ENCODE peak calls at places on chromosomes 4 and X, in eight cellular contexts. One of them, this sample, is unnamed.

GRCh38 chr4:602559-602942 is 22.8 kb upstream of the PDE6B start:
- DNase-seq in cardiac muscle cell: peak
- DNase-seq in PC-3: peak
- DNase-seq in left ventricle myocardium inferior: no peak
- DNase-seq in CD8-positive, alpha-beta T cell: peak
- DNase-seq in fibroblast of mammary gland: peak
- DNase-seq in AG09309: no peak
- DNase-seq in body of pancreas: peak
- DNase-seq in this sample: peak

GRCh38 chr4:148273501-148273986 is 168.7 kb downstream of the NR3C2 start:
- DNase-seq in cardiac muscle cell: no peak
- DNase-seq in PC-3: no peak
- DNase-seq in left ventricle myocardium inferior: peak
- DNase-seq in CD8-positive, alpha-beta T cell: no peak
- DNase-seq in fibroblast of mammary gland: no peak
- DNase-seq in AG09309: no peak
- DNase-seq in body of pancreas: peak
- DNase-seq in this sample: no peak

GRCh38 chr4:88807499-88807898 is 109.9 kb upstream of the NAP1L5 start:
- DNase-seq in cardiac muscle cell: no peak
- DNase-seq in PC-3: no peak
- DNase-seq in left ventricle myocardium inferior: no peak
- DNase-seq in CD8-positive, alpha-beta T cell: no peak
- DNase-seq in fibroblast of mammary gland: no peak
- DNase-seq in AG09309: no peak
- DNase-seq in body of pancreas: no peak
- DNase-seq in this sample: no peak

GRCh38 chr4:26256016-26256415 is 64.8 kb upstream of the RBPJ start:
- DNase-seq in cardiac muscle cell: no peak
- DNase-seq in PC-3: peak
- DNase-seq in left ventricle myocardium inferior: no peak
- DNase-seq in CD8-positive, alpha-beta T cell: no peak
- DNase-seq in fibroblast of mammary gland: peak
- DNase-seq in AG09309: no peak
- DNase-seq in body of pancreas: no peak
- DNase-seq in this sample: no peak

GRCh38 chrX:13220916-13221315 is 98.9 kb downstream of the ATXN3L start:
- DNase-seq in cardiac muscle cell: peak
- DNase-seq in PC-3: peak
- DNase-seq in left ventricle myocardium inferior: no peak
- DNase-seq in CD8-positive, alpha-beta T cell: no peak
- DNase-seq in fibroblast of mammary gland: peak
- DNase-seq in AG09309: peak
- DNase-seq in body of pancreas: no peak
- DNase-seq in this sample: peak

GRCh38 chr4:42348692-42349091 is 48.6 kb upstream of the SHISA3 start:
- DNase-seq in cardiac muscle cell: no peak
- DNase-seq in PC-3: no peak
- DNase-seq in left ventricle myocardium inferior: no peak
- DNase-seq in CD8-positive, alpha-beta T cell: no peak
- DNase-seq in fibroblast of mammary gland: peak
- DNase-seq in AG09309: no peak
- DNase-seq in body of pancreas: no peak
- DNase-seq in this sample: no peak

GRCh38 chr4:18322111-18322510 is 300.6 kb upstream of the LCORL start:
- DNase-seq in cardiac muscle cell: no peak
- DNase-seq in PC-3: no peak
- DNase-seq in left ventricle myocardium inferior: no peak
- DNase-seq in CD8-positive, alpha-beta T cell: no peak
- DNase-seq in fibroblast of mammary gland: no peak
- DNase-seq in AG09309: no peak
- DNase-seq in body of pancreas: no peak
- DNase-seq in this sample: no peak

GRCh38 chrX:150504399-150505186 is 63.8 kb upstream of the MTM1 start:
- DNase-seq in cardiac muscle cell: no peak
- DNase-seq in PC-3: peak
- DNase-seq in left ventricle myocardium inferior: no peak
- DNase-seq in CD8-positive, alpha-beta T cell: no peak
- DNase-seq in fibroblast of mammary gland: peak
- DNase-seq in AG09309: no peak
- DNase-seq in body of pancreas: no peak
- DNase-seq in this sample: peak

GRCh38 chrX:77014655-77015377 is 432.4 kb upstream of the FGF16 start:
- DNase-seq in cardiac muscle cell: no peak
- DNase-seq in PC-3: no peak
- DNase-seq in left ventricle myocardium inferior: no peak
- DNase-seq in CD8-positive, alpha-beta T cell: no peak
- DNase-seq in fibroblast of mammary gland: no peak
- DNase-seq in AG09309: no peak
- DNase-seq in body of pancreas: no peak
- DNase-seq in this sample: no peak

GRCh38 chrX:150899191-150899757 is 806 bp upstream of the CD99L2 start:
- DNase-seq in cardiac muscle cell: peak
- DNase-seq in PC-3: peak
- DNase-seq in left ventricle myocardium inferior: peak
- DNase-seq in CD8-positive, alpha-beta T cell: peak
- DNase-seq in fibroblast of mammary gland: peak
- DNase-seq in AG09309: no peak
- DNase-seq in body of pancreas: peak
- DNase-seq in this sample: peak

GRCh38 chr4:95701500-95701899 is 138.4 kb upstream of the PDHA2 start:
- DNase-seq in cardiac muscle cell: peak
- DNase-seq in PC-3: peak
- DNase-seq in left ventricle myocardium inferior: no peak
- DNase-seq in CD8-positive, alpha-beta T cell: no peak
- DNase-seq in fibroblast of mammary gland: peak
- DNase-seq in AG09309: no peak
- DNase-seq in body of pancreas: no peak
- DNase-seq in this sample: peak

GRCh38 chr4:170014359-170015008 is 11.7 kb downstream of the MFAP3L start:
- DNase-seq in cardiac muscle cell: no peak
- DNase-seq in PC-3: no peak
- DNase-seq in left ventricle myocardium inferior: no peak
- DNase-seq in CD8-positive, alpha-beta T cell: no peak
- DNase-seq in fibroblast of mammary gland: peak
- DNase-seq in AG09309: no peak
- DNase-seq in body of pancreas: no peak
- DNase-seq in this sample: no peak

GRCh38 chr4:76658231-76659102 is 223.4 kb downstream of the SHROOM3 start:
- DNase-seq in cardiac muscle cell: peak
- DNase-seq in PC-3: peak
- DNase-seq in left ventricle myocardium inferior: no peak
- DNase-seq in CD8-positive, alpha-beta T cell: no peak
- DNase-seq in fibroblast of mammary gland: peak
- DNase-seq in AG09309: peak
- DNase-seq in body of pancreas: no peak
- DNase-seq in this sample: peak

GRCh38 chr4:6972911-6973310 is 63.3 kb downstream of the TBC1D14 start:
- DNase-seq in cardiac muscle cell: no peak
- DNase-seq in PC-3: no peak
- DNase-seq in left ventricle myocardium inferior: no peak
- DNase-seq in CD8-positive, alpha-beta T cell: no peak
- DNase-seq in fibroblast of mammary gland: no peak
- DNase-seq in AG09309: no peak
- DNase-seq in body of pancreas: no peak
- DNase-seq in this sample: no peak

DNA sequence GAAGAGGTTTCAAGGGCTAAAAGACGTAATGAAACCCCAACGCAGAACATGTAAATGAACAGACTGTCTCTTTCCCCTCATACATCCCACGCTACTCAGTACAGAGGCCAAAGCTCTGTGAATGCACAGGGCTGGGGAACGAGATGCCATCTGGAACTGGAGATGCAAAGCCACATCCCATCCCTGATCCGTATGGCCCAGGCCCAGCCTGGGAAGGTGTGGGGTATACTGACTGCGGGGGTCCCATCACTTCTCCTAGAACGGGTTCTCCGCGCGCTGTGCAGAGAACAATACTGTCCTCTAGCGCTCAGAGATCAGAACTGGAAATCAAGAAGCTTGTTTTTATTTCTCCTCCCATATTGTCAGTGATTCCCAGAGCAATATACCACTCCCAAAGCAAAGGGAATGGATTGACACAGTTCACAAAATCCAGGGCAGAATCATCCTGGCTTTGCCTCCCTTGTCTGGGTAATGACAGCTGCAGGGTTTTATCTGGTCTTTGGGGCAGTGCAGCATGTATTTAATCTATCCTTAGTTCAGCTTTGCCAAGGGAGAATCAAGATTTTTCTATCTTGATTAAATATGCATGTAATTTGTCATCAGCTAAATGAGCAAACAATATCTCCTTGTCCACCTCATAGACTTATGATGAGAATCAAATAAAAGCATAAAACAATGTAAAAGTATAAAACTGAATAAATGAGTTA is 47.3 kb upstream of the TLR3 start:
- DNase-seq in cardiac muscle cell: peak
- DNase-seq in PC-3: peak
- DNase-seq in left ventricle myocardium inferior: no peak
- DNase-seq in CD8-positive, alpha-beta T cell: no peak
- DNase-seq in fibroblast of mammary gland: peak
- DNase-seq in AG09309: no peak
- DNase-seq in body of pancreas: peak
- DNase-seq in this sample: peak
- H3K4me3 ChIP-seq in cardiac muscle cell: no peak
- H3K4me3 ChIP-seq in PC-3: no peak
- H3K4me3 ChIP-seq in left ventricle myocardium inferior: peak
- H3K4me3 ChIP-seq in CD8-positive, alpha-beta T cell: no peak
- H3K4me3 ChIP-seq in fibroblast of mammary gland: no peak
- H3K4me3 ChIP-seq in AG09309: no peak
- H3K4me3 ChIP-seq in body of pancreas: no peak
- H3K4me3 ChIP-seq in this sample: no peak

GRCh38 chr4:139857977-139858376 is 192.4 kb downstream of the MGST2 start:
- DNase-seq in cardiac muscle cell: no peak
- DNase-seq in PC-3: no peak
- DNase-seq in left ventricle myocardium inferior: no peak
- DNase-seq in CD8-positive, alpha-beta T cell: no peak
- DNase-seq in fibroblast of mammary gland: no peak
- DNase-seq in AG09309: no peak
- DNase-seq in body of pancreas: no peak
- DNase-seq in this sample: no peak
- TF ChIP-seq CTCF in cardiac muscle cell: no peak
- TF ChIP-seq CTCF in PC-3: no peak
- TF ChIP-seq CTCF in left ventricle myocardium inferior: no peak
- TF ChIP-seq CTCF in CD8-positive, alpha-beta T cell: no peak
- TF ChIP-seq CTCF in fibroblast of mammary gland: no peak
- TF ChIP-seq CTCF in AG09309: no peak
- TF ChIP-seq CTCF in body of pancreas: no peak
- TF ChIP-seq CTCF in this sample: no peak

GRCh38 chr4:25172964-25173917 is 13.0 kb upstream of the SEPSECS start:
- DNase-seq in cardiac muscle cell: peak
- DNase-seq in PC-3: peak
- DNase-seq in left ventricle myocardium inferior: no peak
- DNase-seq in CD8-positive, alpha-beta T cell: no peak
- DNase-seq in fibroblast of mammary gland: peak
- DNase-seq in AG09309: peak
- DNase-seq in body of pancreas: no peak
- DNase-seq in this sample: peak
- H3K4me3 ChIP-seq in cardiac muscle cell: no peak
- H3K4me3 ChIP-seq in PC-3: peak
- H3K4me3 ChIP-seq in left ventricle myocardium inferior: peak
- H3K4me3 ChIP-seq in CD8-positive, alpha-beta T cell: no peak
- H3K4me3 ChIP-seq in fibroblast of mammary gland: no peak
- H3K4me3 ChIP-seq in AG09309: no peak
- H3K4me3 ChIP-seq in body of pancreas: no peak
- H3K4me3 ChIP-seq in this sample: no peak

GRCh38 chrX:120090208-120090607 is 12.7 kb upstream of the RHOXF2B start:
- DNase-seq in cardiac muscle cell: no peak
- DNase-seq in PC-3: no peak
- DNase-seq in left ventricle myocardium inferior: no peak
- DNase-seq in CD8-positive, alpha-beta T cell: no peak
- DNase-seq in fibroblast of mammary gland: no peak
- DNase-seq in AG09309: no peak
- DNase-seq in body of pancreas: no peak
- DNase-seq in this sample: no peak
- TF ChIP-seq CTCF in cardiac muscle cell: no peak
- TF ChIP-seq CTCF in PC-3: peak
- TF ChIP-seq CTCF in left ventricle myocardium inferior: no peak
- TF ChIP-seq CTCF in CD8-positive, alpha-beta T cell: no peak
- TF ChIP-seq CTCF in fibroblast of mammary gland: no peak
- TF ChIP-seq CTCF in AG09309: no peak
- TF ChIP-seq CTCF in body of pancreas: no peak
- TF ChIP-seq CTCF in this sample: peak

GRCh38 chr4:80909938-80910337 is 120.6 kb upstream of the BMP3 start:
- DNase-seq in cardiac muscle cell: no peak
- DNase-seq in PC-3: no peak
- DNase-seq in left ventricle myocardium inferior: no peak
- DNase-seq in CD8-positive, alpha-beta T cell: no peak
- DNase-seq in fibroblast of mammary gland: no peak
- DNase-seq in AG09309: no peak
- DNase-seq in body of pancreas: no peak
- DNase-seq in this sample: no peak
- H3K4me3 ChIP-seq in cardiac muscle cell: no peak
- H3K4me3 ChIP-seq in PC-3: no peak
- H3K4me3 ChIP-seq in left ventricle myocardium inferior: no peak
- H3K4me3 ChIP-seq in CD8-positive, alpha-beta T cell: no peak
- H3K4me3 ChIP-seq in fibroblast of mammary gland: no peak
- H3K4me3 ChIP-seq in AG09309: no peak
- H3K4me3 ChIP-seq in body of pancreas: no peak
- H3K4me3 ChIP-seq in this sample: no peak

GRCh38 chrX:54043084-54043483 is 1.2 kb downstream of the PHF8 start:
- DNase-seq in cardiac muscle cell: no peak
- DNase-seq in PC-3: peak
- DNase-seq in left ventricle myocardium inferior: no peak
- DNase-seq in CD8-positive, alpha-beta T cell: no peak
- DNase-seq in fibroblast of mammary gland: no peak
- DNase-seq in AG09309: no peak
- DNase-seq in body of pancreas: no peak
- DNase-seq in this sample: no peak

GRCh38 chrX:54044877-54045328 is 630 bp upstream of the PHF8 start:
- DNase-seq in cardiac muscle cell: no peak
- DNase-seq in PC-3: peak
- DNase-seq in left ventricle myocardium inferior: no peak
- DNase-seq in CD8-positive, alpha-beta T cell: no peak
- DNase-seq in fibroblast of mammary gland: no peak
- DNase-seq in AG09309: no peak
- DNase-seq in body of pancreas: no peak
- DNase-seq in this sample: no peak

GRCh38 chrX:54044126-54044876 is at the start of gene PHF8:
- DNase-seq in cardiac muscle cell: peak
- DNase-seq in PC-3: peak
- DNase-seq in left ventricle myocardium inferior: peak
- DNase-seq in CD8-positive, alpha-beta T cell: peak
- DNase-seq in fibroblast of mammary gland: peak
- DNase-seq in AG09309: peak
- DNase-seq in body of pancreas: peak
- DNase-seq in this sample: peak

GRCh38 chrX:54042609-54043010 is 1.7 kb downstream of the PHF8 start:
- DNase-seq in cardiac muscle cell: peak
- DNase-seq in PC-3: peak
- DNase-seq in left ventricle myocardium inferior: peak
- DNase-seq in CD8-positive, alpha-beta T cell: peak
- DNase-seq in fibroblast of mammary gland: peak
- DNase-seq in AG09309: peak
- DNase-seq in body of pancreas: peak
- DNase-seq in this sample: peak

GRCh38 chrX:54043696-54044125 is 562 bp downstream of the PHF8 start:
- DNase-seq in cardiac muscle cell: no peak
- DNase-seq in PC-3: peak
- DNase-seq in left ventricle myocardium inferior: peak
- DNase-seq in CD8-positive, alpha-beta T cell: peak
- DNase-seq in fibroblast of mammary gland: peak
- DNase-seq in AG09309: no peak
- DNase-seq in body of pancreas: peak
- DNase-seq in this sample: peak
- TF ChIP-seq CTCF in cardiac muscle cell: no peak
- TF ChIP-seq CTCF in PC-3: no peak
- TF ChIP-seq CTCF in left ventricle myocardium inferior: no peak
- TF ChIP-seq CTCF in CD8-positive, alpha-beta T cell: no peak
- TF ChIP-seq CTCF in fibroblast of mammary gland: no peak
- TF ChIP-seq CTCF in AG09309: no peak
- TF ChIP-seq CTCF in body of pancreas: no peak
- TF ChIP-seq CTCF in this sample: no peak

GRCh38 chr4:17024430-17024829 is 126.0 kb upstream of the LDB2 start:
- DNase-seq in cardiac muscle cell: peak
- DNase-seq in PC-3: no peak
- DNase-seq in left ventricle myocardium inferior: no peak
- DNase-seq in CD8-positive, alpha-beta T cell: no peak
- DNase-seq in fibroblast of mammary gland: peak
- DNase-seq in AG09309: no peak
- DNase-seq in body of pancreas: no peak
- DNase-seq in this sample: peak
- H3K4me3 ChIP-seq in cardiac muscle cell: no peak
- H3K4me3 ChIP-seq in PC-3: no peak
- H3K4me3 ChIP-seq in left ventricle myocardium inferior: no peak
- H3K4me3 ChIP-seq in CD8-positive, alpha-beta T cell: no peak
- H3K4me3 ChIP-seq in fibroblast of mammary gland: no peak
- H3K4me3 ChIP-seq in AG09309: no peak
- H3K4me3 ChIP-seq in body of pancreas: no peak
- H3K4me3 ChIP-seq in this sample: no peak

This sample was measured in epithelial cell of esophagus.